ENCODE peak calls at places on chromosomes 13 and 19, in five cellular contexts. M is stimulated activated CD4-positive, alpha-beta T cell treated with anti-CD3 and anti-CD28 coated beads, Interleukin-4, amount 100 ng/mL, for 24 hours; T is OCI-LY7; I is iris pigment epithelial cell; G is fibroblast of lung. E is an unnamed sample.

GRCh38 chr13:47008318-47008717 is 111.5 kb upstream of the HTR2A start:
- DNase-seq in I (no peak), M (no peak), G (no peak), T (no peak), E (no peak)

GRCh38 chr19:7861619-7862412 is 12.4 kb downstream of the PRR36 start:
- DNase-seq in T (no peak), M (no peak), G (no peak), I (no peak), E (no peak)

GRCh38 chr19:21474671-21475181 is 30.7 kb upstream of the ZNF429 start:
- DNase-seq in G (peak), T (peak), I (peak), M (peak), E (peak)

GRCh38 chr19:6414033-6414643 is 10.5 kb downstream of the KHSRP start:
- DNase-seq in T (no peak), G (no peak), M (no peak), I (no peak), E (no peak)

GRCh38 chr19:9818175-9818733 is 625 bp downstream of the FBXL12 start:
- DNase-seq in M (no peak), G (no peak), T (peak), I (no peak), E (no peak)

GRCh38 chr13:61880576-61881283 is 465.1 kb upstream of the PCDH20 start:
- DNase-seq in T (peak), G (peak), M (no peak), I (peak), E (peak)

GRCh38 chr13:24693862-24694471 is 13.8 kb downstream of the ATP12A start:
- DNase-seq in T (peak), G (peak), I (peak), M (peak), E (peak)

GRCh38 chr13:52158629-52159158 is 703 bp downstream of the NEK3 start:
- DNase-seq in G (peak), M (no peak), I (peak), T (no peak), E (peak)

GRCh38 chr13:94711561-94712286 is 621 bp downstream of the SOX21 start:
- DNase-seq in G (peak), T (no peak), M (no peak), I (peak), E (peak)

GRCh38 chr13:112483299-112483698 is 104.7 kb downstream of the TUBGCP3 start:
- DNase-seq in T (no peak), I (no peak), G (no peak), M (no peak), E (no peak)

GRCh38 chr19:29086646-29087045 is 126.3 kb downstream of the UQCRFS1 start:
- DNase-seq in I (no peak), G (no peak), T (no peak), M (no peak), E (no peak)

GRCh38 chr13:40968416-40969000 is 50.6 kb downstream of the ELF1 start:
- DNase-seq in G (no peak), M (no peak), I (no peak), T (no peak), E (no peak)

GRCh38 chr19:3335431-3336350 is 30.7 kb upstream of the NFIC start:
- DNase-seq in M (no peak), T (no peak), G (peak), I (peak), E (peak)

GRCh38 chr19:43470288-43470687 is 4.9 kb upstream of the LYPD3 start:
- DNase-seq in M (peak), G (peak), I (peak), T (no peak), E (no peak)

GRCh38 chr19:49441960-49442350 is 628 bp upstream of the SLC17A7 start:
- DNase-seq in T (no peak), I (no peak), M (no peak), G (no peak), E (no peak)

E was measured in cardiac fibroblast.